ENCODE peak calls at places on chromosomes 11 and 22, in seven cellular contexts. V is heart left ventricle, P is prostate gland, R is uterus, Z is right lobe of liver, T is lower leg skin, C is spleen. U is an unnamed sample.

GRCh38 chr11:74710291-74710938 is 20.8 kb downstream of the CHRDL2 start:
- DNase-seq in V (no peak), P (no peak), R (no peak), Z (no peak), T (no peak), C (no peak), U (no peak)

GRCh38 chr11:36354221-36355003 is 58.3 kb downstream of the PRR5L start:
- DNase-seq in V (no peak), P (no peak), R (no peak), Z (no peak), T (no peak), C (no peak), U (no peak)

GRCh38 chr11:72722050-72722748 is 30.0 kb downstream of the ARAP1 start:
- DNase-seq in V (peak), P (peak), R (peak), Z (peak), T (peak), C (peak), U (peak)

GRCh38 chr11:33912405-33913361 is 20.8 kb upstream of the LMO2 start:
- DNase-seq in V (peak), P (no peak), R (no peak), Z (no peak), T (no peak), C (peak), U (no peak)

GRCh38 chr11:1309498-1310314 is at the start of gene TOLLIP:
- DNase-seq in V (peak), P (peak), R (peak), Z (peak), T (peak), C (peak), U (peak)

GRCh38 chr11:119774180-119774763 is 45.3 kb upstream of the NECTIN1 start:
- DNase-seq in V (no peak), P (no peak), R (no peak), Z (no peak), T (no peak), C (peak), U (no peak)

GRCh38 chr11:44305643-44306468 is 4.1 kb downstream of the ALX4 start:
- DNase-seq in V (no peak), P (no peak), R (no peak), Z (peak), T (no peak), C (peak), U (no peak)

GRCh38 chr11:76627541-76628082 is 42.9 kb downstream of the LRRC32 start:
- DNase-seq in V (no peak), P (no peak), R (no peak), Z (no peak), T (no peak), C (no peak), U (no peak)

GRCh38 chr11:73972620-73973449 is 9.8 kb downstream of the UCP2 start:
- DNase-seq in V (no peak), P (no peak), R (no peak), Z (no peak), T (no peak), C (peak), U (no peak)

GRCh38 chr22:50089231-50090140 is at the start of gene MOV10L1:
- DNase-seq in V (peak), P (no peak), R (no peak), Z (no peak), T (no peak), C (peak), U (no peak)

DNA sequence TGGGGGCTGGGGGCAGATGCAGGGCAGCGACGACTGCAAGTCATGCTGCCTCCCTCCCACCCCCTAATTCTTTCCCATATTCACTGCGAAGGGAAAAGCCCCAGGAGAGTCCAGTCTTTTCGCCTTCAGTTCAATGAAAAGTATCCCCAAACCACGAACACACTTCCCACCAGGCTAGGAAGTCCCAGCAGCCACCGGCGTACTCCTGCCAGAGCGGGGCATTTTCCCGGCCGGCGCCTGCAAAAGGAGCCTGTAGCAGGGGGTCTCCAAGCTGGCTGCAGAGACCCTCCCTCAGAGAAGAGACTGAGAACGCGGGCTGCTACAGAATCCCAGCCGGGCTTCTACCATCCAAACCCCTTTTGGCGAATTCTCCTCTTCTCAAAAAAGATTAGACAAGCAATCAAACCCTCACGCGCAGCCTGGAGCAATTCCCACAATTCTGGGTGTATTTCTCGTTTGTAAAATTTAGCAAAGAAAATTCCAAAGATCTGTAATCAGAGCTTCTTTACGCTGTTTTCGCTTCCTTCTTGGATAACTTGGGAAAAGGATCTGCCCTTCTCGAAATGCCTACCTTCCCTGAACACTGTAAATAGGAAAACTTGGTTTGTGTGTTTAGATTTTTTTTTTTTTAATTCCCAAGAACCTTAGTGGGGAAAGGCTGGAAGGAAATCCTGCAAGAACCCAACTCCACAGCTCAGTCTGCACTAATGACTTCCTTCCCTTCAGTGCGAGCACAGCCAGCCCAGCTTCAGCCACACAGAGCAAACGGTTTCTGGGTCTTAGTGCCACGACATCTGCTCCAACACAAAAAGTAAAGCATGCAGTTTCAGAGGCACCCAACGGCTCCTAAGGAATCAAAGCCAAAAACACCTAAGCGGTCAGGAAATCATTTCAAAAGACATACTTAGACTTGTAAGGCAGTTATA is 236.4 kb downstream of the TTC28 start:
- DNase-seq in V (peak), P (peak), R (peak), Z (peak), T (peak), C (peak), U (peak)
- H3K4me3 ChIP-seq in V (peak), P (peak), R (peak), Z (peak), T (peak), C (peak), U (peak)

GRCh38 chr22:26552466-26552865 is 37.5 kb downstream of the TPST2 start:
- DNase-seq in V (no peak), P (no peak), R (no peak), Z (no peak), T (no peak), C (no peak), U (no peak)

GRCh38 chr22:26556904-26557303 is 33.0 kb downstream of the TPST2 start:
- DNase-seq in V (peak), P (no peak), R (no peak), Z (peak), T (no peak), C (no peak), U (no peak)

GRCh38 chr22:26555478-26555877 is 34.5 kb downstream of the TPST2 start:
- DNase-seq in V (peak), P (no peak), R (no peak), Z (peak), T (no peak), C (no peak), U (no peak)

GRCh38 chr22:26553056-26553752 is 36.7 kb downstream of the TPST2 start:
- DNase-seq in V (no peak), P (no peak), R (no peak), Z (no peak), T (no peak), C (no peak), U (no peak)

GRCh38 chr22:26554956-26555355 is 35.0 kb downstream of the TPST2 start:
- DNase-seq in V (no peak), P (no peak), R (no peak), Z (no peak), T (no peak), C (no peak), U (no peak)
- TF ChIP-seq POLR2A in V (no peak), P (no peak), R (no peak), Z (no peak), T (no peak), C (no peak), U (no peak)

GRCh38 chr22:39906207-39906606 is 5.3 kb downstream of the GRAP2 start:
- DNase-seq in V (no peak), P (no peak), R (no peak), Z (no peak), T (no peak), C (no peak), U (no peak)

GRCh38 chr22:39907035-39907434 is 6.2 kb downstream of the GRAP2 start:
- DNase-seq in V (no peak), P (no peak), R (no peak), Z (no peak), T (no peak), C (no peak), U (no peak)

GRCh38 chr22:39907605-39908097 is 6.8 kb downstream of the GRAP2 start:
- DNase-seq in V (no peak), P (no peak), R (no peak), Z (no peak), T (no peak), C (no peak), U (no peak)

GRCh38 chr22:39908737-39909136 is 7.9 kb downstream of the GRAP2 start:
- DNase-seq in V (no peak), P (no peak), R (no peak), Z (no peak), T (no peak), C (no peak), U (no peak)

GRCh38 chr22:39908121-39908520 is 7.2 kb downstream of the GRAP2 start:
- DNase-seq in V (no peak), P (no peak), R (no peak), Z (no peak), T (no peak), C (no peak), U (no peak)
- H3K4me3 ChIP-seq in V (no peak), P (no peak), R (no peak), Z (no peak), T (no peak), C (no peak), U (no peak)

GRCh38 chr11:69080361-69080973 is 31.7 kb downstream of the TPCN2 start:
- DNase-seq in V (no peak), P (no peak), R (no peak), Z (no peak), T (no peak), C (no peak), U (no peak)
- TF ChIP-seq POLR2A in V (no peak), P (no peak), R (no peak), Z (no peak), T (no peak), C (no peak), U (no peak)

U was measured in tibial nerve.